ENCODE peak calls at places on chromosomes 6 and 20, in six cellular contexts. One of them, this sample, is unnamed.

GRCh38 chr6:76351275-76351674 is 278.8 kb upstream of the IMPG1 start:
- DNase-seq in A673: peak; percentile 0
- DNase-seq in ovary: no peak
- DNase-seq in pancreas: no peak
- DNase-seq in cardiac muscle cell: peak; percentile 61
- DNase-seq in left ventricle myocardium inferior: no peak
- DNase-seq in this sample: peak; percentile 50

GRCh38 chr6:89117285-89118108 is at the start of gene SRSF12:
- DNase-seq in A673: peak; percentile 63
- DNase-seq in ovary: peak; percentile 67
- DNase-seq in pancreas: peak; percentile 75
- DNase-seq in cardiac muscle cell: peak; percentile 73
- DNase-seq in left ventricle myocardium inferior: peak; percentile 30
- DNase-seq in this sample: peak; percentile 45

GRCh38 chr6:53926505-53926904 is 131.7 kb downstream of the LRRC1 start:
- DNase-seq in A673: peak; percentile 18
- DNase-seq in ovary: no peak
- DNase-seq in pancreas: no peak
- DNase-seq in cardiac muscle cell: no peak
- DNase-seq in left ventricle myocardium inferior: no peak
- DNase-seq in this sample: peak; percentile 13

GRCh38 chr6:41013473-41014153 is 25.4 kb downstream of the UNC5CL start:
- DNase-seq in A673: no peak
- DNase-seq in ovary: no peak
- DNase-seq in pancreas: peak; percentile 72
- DNase-seq in cardiac muscle cell: no peak
- DNase-seq in left ventricle myocardium inferior: no peak
- DNase-seq in this sample: no peak

GRCh38 chr20:60001027-60001567 is 42.9 kb downstream of the CDH26 start:
- DNase-seq in A673: no peak
- DNase-seq in ovary: no peak
- DNase-seq in pancreas: no peak
- DNase-seq in cardiac muscle cell: no peak
- DNase-seq in left ventricle myocardium inferior: no peak
- DNase-seq in this sample: no peak

GRCh38 chr6:72621243-72622093 is at the start of gene KCNQ5:
- DNase-seq in A673: peak; percentile 36
- DNase-seq in ovary: no peak
- DNase-seq in pancreas: peak; percentile 75
- DNase-seq in cardiac muscle cell: peak; percentile 52
- DNase-seq in left ventricle myocardium inferior: no peak
- DNase-seq in this sample: no peak

GRCh38 chr6:96923871-96924493 is 546 bp upstream of the KLHL32 start:
- DNase-seq in A673: no peak
- DNase-seq in ovary: no peak
- DNase-seq in pancreas: no peak
- DNase-seq in cardiac muscle cell: peak; percentile 0
- DNase-seq in left ventricle myocardium inferior: no peak
- DNase-seq in this sample: no peak

GRCh38 chr20:11377761-11378160 is 539.9 kb upstream of the BTBD3 start:
- DNase-seq in A673: no peak
- DNase-seq in ovary: no peak
- DNase-seq in pancreas: no peak
- DNase-seq in cardiac muscle cell: no peak
- DNase-seq in left ventricle myocardium inferior: no peak
- DNase-seq in this sample: no peak

GRCh38 chr6:32952817-32953739 is at the start of gene HLA-DMA:
- DNase-seq in A673: peak; percentile 75
- DNase-seq in ovary: peak; percentile 60
- DNase-seq in pancreas: peak; percentile 89
- DNase-seq in cardiac muscle cell: peak; percentile 79
- DNase-seq in left ventricle myocardium inferior: peak; percentile 74
- DNase-seq in this sample: peak; percentile 58

GRCh38 chr6:80454197-80454596 is 347.7 kb downstream of the BCKDHB start:
- DNase-seq in A673: no peak
- DNase-seq in ovary: no peak
- DNase-seq in pancreas: no peak
- DNase-seq in cardiac muscle cell: no peak
- DNase-seq in left ventricle myocardium inferior: no peak
- DNase-seq in this sample: peak; percentile 23

GRCh38 chr6:11496152-11497060 is 41.1 kb upstream of the TMEM170B start:
- DNase-seq in A673: peak; percentile 86
- DNase-seq in ovary: peak; percentile 43
- DNase-seq in pancreas: no peak
- DNase-seq in cardiac muscle cell: peak; percentile 79
- DNase-seq in left ventricle myocardium inferior: no peak
- DNase-seq in this sample: peak; percentile 40

GRCh38 chr6:41781302-41781711 is 725 bp downstream of the PRICKLE4 start:
- DNase-seq in A673: no peak
- DNase-seq in ovary: peak; percentile 43
- DNase-seq in pancreas: peak; percentile 68
- DNase-seq in cardiac muscle cell: no peak
- DNase-seq in left ventricle myocardium inferior: peak; percentile 36
- DNase-seq in this sample: no peak

GRCh38 chr6:159646731-159647130 is 46.3 kb downstream of the SOD2 start:
- DNase-seq in A673: no peak
- DNase-seq in ovary: no peak
- DNase-seq in pancreas: no peak
- DNase-seq in cardiac muscle cell: no peak
- DNase-seq in left ventricle myocardium inferior: no peak
- DNase-seq in this sample: no peak

GRCh38 chr6:27091661-27092315 is 155.7 kb upstream of the PRSS16 start:
- DNase-seq in A673: peak; percentile 93
- DNase-seq in ovary: no peak
- DNase-seq in pancreas: no peak
- DNase-seq in cardiac muscle cell: peak; percentile 49
- DNase-seq in left ventricle myocardium inferior: no peak
- DNase-seq in this sample: peak; percentile 84

GRCh38 chr6:74091133-74091793 is 395.3 kb downstream of the CD109 start:
- DNase-seq in A673: peak; percentile 75
- DNase-seq in ovary: no peak
- DNase-seq in pancreas: no peak
- DNase-seq in cardiac muscle cell: peak; percentile 58
- DNase-seq in left ventricle myocardium inferior: no peak
- DNase-seq in this sample: peak; percentile 77

GRCh38 chr20:37886851-37887297 is 16.1 kb upstream of the VSTM2L start:
- DNase-seq in A673: no peak
- DNase-seq in ovary: no peak
- DNase-seq in pancreas: no peak
- DNase-seq in cardiac muscle cell: no peak
- DNase-seq in left ventricle myocardium inferior: peak; percentile 79
- DNase-seq in this sample: no peak

GRCh38 chr6:27241443-27241842 is 6.1 kb upstream of the PRSS16 start:
- DNase-seq in A673: no peak
- DNase-seq in ovary: no peak
- DNase-seq in pancreas: no peak
- DNase-seq in cardiac muscle cell: no peak
- DNase-seq in left ventricle myocardium inferior: no peak
- DNase-seq in this sample: no peak

GRCh38 chr6:117272032-117272866 is 6.9 kb downstream of the VGLL2 start:
- DNase-seq in A673: no peak
- DNase-seq in ovary: no peak
- DNase-seq in pancreas: no peak
- DNase-seq in cardiac muscle cell: no peak
- DNase-seq in left ventricle myocardium inferior: no peak
- DNase-seq in this sample: peak; percentile 76

GRCh38 chr20:61674688-61675087 is 391.0 kb downstream of the TAF4 start:
- DNase-seq in A673: no peak
- DNase-seq in ovary: no peak
- DNase-seq in pancreas: no peak
- DNase-seq in cardiac muscle cell: no peak
- DNase-seq in left ventricle myocardium inferior: no peak
- DNase-seq in this sample: no peak

GRCh38 chr6:89989742-89990141 is 95.5 kb downstream of the GJA10 start:
- DNase-seq in A673: no peak
- DNase-seq in ovary: no peak
- DNase-seq in pancreas: no peak
- DNase-seq in cardiac muscle cell: no peak
- DNase-seq in left ventricle myocardium inferior: no peak
- DNase-seq in this sample: no peak

GRCh38 chr6:4478098-4478497 is 298.1 kb upstream of the CDYL start:
- DNase-seq in A673: no peak
- DNase-seq in ovary: no peak
- DNase-seq in pancreas: no peak
- DNase-seq in cardiac muscle cell: no peak
- DNase-seq in left ventricle myocardium inferior: no peak
- DNase-seq in this sample: no peak

GRCh38 chr20:33387177-33387576 is 14.1 kb downstream of the CDK5RAP1 start:
- DNase-seq in A673: no peak
- DNase-seq in ovary: no peak
- DNase-seq in pancreas: no peak
- DNase-seq in cardiac muscle cell: no peak
- DNase-seq in left ventricle myocardium inferior: peak; percentile 26
- DNase-seq in this sample: no peak

GRCh38 chr6:166179704-166180103 is 12.1 kb upstream of the TBXT start:
- DNase-seq in A673: no peak
- DNase-seq in ovary: no peak
- DNase-seq in pancreas: no peak
- DNase-seq in cardiac muscle cell: no peak
- DNase-seq in left ventricle myocardium inferior: no peak
- DNase-seq in this sample: no peak

GRCh38 chr6:38169826-38170526 is 350.4 kb downstream of the ZFAND3 start:
- DNase-seq in A673: no peak
- DNase-seq in ovary: peak; percentile 23
- DNase-seq in pancreas: no peak
- DNase-seq in cardiac muscle cell: no peak
- DNase-seq in left ventricle myocardium inferior: no peak
- DNase-seq in this sample: peak; percentile 56

GRCh38 chr20:12875510-12875909 is 133.3 kb upstream of the SPTLC3 start:
- DNase-seq in A673: no peak
- DNase-seq in ovary: no peak
- DNase-seq in pancreas: no peak
- DNase-seq in cardiac muscle cell: peak; percentile 20
- DNase-seq in left ventricle myocardium inferior: no peak
- DNase-seq in this sample: no peak

GRCh38 chr20:25056601-25057233 is 1.2 kb downstream of the ACSS1 start:
- DNase-seq in A673: no peak
- DNase-seq in ovary: no peak
- DNase-seq in pancreas: peak; percentile 77
- DNase-seq in cardiac muscle cell: no peak
- DNase-seq in left ventricle myocardium inferior: peak; percentile 54
- DNase-seq in this sample: no peak

GRCh38 chr6:137705166-137706064 is 161.6 kb upstream of the TNFAIP3 start:
- DNase-seq in A673: peak; percentile 65
- DNase-seq in ovary: peak; percentile 90
- DNase-seq in pancreas: peak; percentile 58
- DNase-seq in cardiac muscle cell: peak; percentile 77
- DNase-seq in left ventricle myocardium inferior: peak; percentile 56
- DNase-seq in this sample: peak; percentile 85

GRCh38 chr6:151409260-151409659 is 17.9 kb upstream of the ZBTB2 start:
- DNase-seq in A673: no peak
- DNase-seq in ovary: no peak
- DNase-seq in pancreas: no peak
- DNase-seq in cardiac muscle cell: no peak
- DNase-seq in left ventricle myocardium inferior: no peak
- DNase-seq in this sample: no peak

GRCh38 chr6:142943746-142944125 is 1.2 kb downstream of the HIVEP2 start:
- DNase-seq in A673: peak; percentile 5
- DNase-seq in ovary: peak; percentile 54
- DNase-seq in pancreas: no peak
- DNase-seq in cardiac muscle cell: no peak
- DNase-seq in left ventricle myocardium inferior: no peak
- DNase-seq in this sample: peak; percentile 5

GRCh38 chr20:41331731-41332130 is 8.9 kb upstream of the LPIN3 start:
- DNase-seq in A673: no peak
- DNase-seq in ovary: no peak
- DNase-seq in pancreas: no peak
- DNase-seq in cardiac muscle cell: no peak
- DNase-seq in left ventricle myocardium inferior: no peak
- DNase-seq in this sample: no peak

GRCh38 chr6:53466257-53466656 is 78.6 kb downstream of the GCLC start:
- DNase-seq in A673: no peak
- DNase-seq in ovary: no peak
- DNase-seq in pancreas: no peak
- DNase-seq in cardiac muscle cell: no peak
- DNase-seq in left ventricle myocardium inferior: no peak
- DNase-seq in this sample: no peak

GRCh38 chr20:1465470-1466210 is 1.0 kb downstream of the NSFL1C start:
- DNase-seq in A673: no peak
- DNase-seq in ovary: no peak
- DNase-seq in pancreas: no peak
- DNase-seq in cardiac muscle cell: no peak
- DNase-seq in left ventricle myocardium inferior: no peak
- DNase-seq in this sample: no peak

GRCh38 chr20:7841291-7841966 is 98.8 kb downstream of the HAO1 start:
- DNase-seq in A673: no peak
- DNase-seq in ovary: no peak
- DNase-seq in pancreas: no peak
- DNase-seq in cardiac muscle cell: no peak
- DNase-seq in left ventricle myocardium inferior: no peak
- DNase-seq in this sample: no peak

GRCh38 chr6:97097068-97098047 is 172.8 kb downstream of the KLHL32 start:
- DNase-seq in A673: no peak
- DNase-seq in ovary: no peak
- DNase-seq in pancreas: no peak
- DNase-seq in cardiac muscle cell: no peak
- DNase-seq in left ventricle myocardium inferior: no peak
- DNase-seq in this sample: no peak

GRCh38 chr6:135251416-135251815 is 70.3 kb downstream of the MYB start:
- DNase-seq in A673: no peak
- DNase-seq in ovary: no peak
- DNase-seq in pancreas: no peak
- DNase-seq in cardiac muscle cell: no peak
- DNase-seq in left ventricle myocardium inferior: no peak
- DNase-seq in this sample: no peak
- H3K27ac ChIP-seq in A673: no peak overlapping the region
- H3K27ac ChIP-seq in ovary: no peak overlapping the region
- H3K27ac ChIP-seq in pancreas: no peak overlapping the region
- H3K27ac ChIP-seq in cardiac muscle cell: no peak overlapping the region
- H3K27ac ChIP-seq in left ventricle myocardium inferior: no peak overlapping the region
- H3K27ac ChIP-seq in this sample: no peak overlapping the region

DNA sequence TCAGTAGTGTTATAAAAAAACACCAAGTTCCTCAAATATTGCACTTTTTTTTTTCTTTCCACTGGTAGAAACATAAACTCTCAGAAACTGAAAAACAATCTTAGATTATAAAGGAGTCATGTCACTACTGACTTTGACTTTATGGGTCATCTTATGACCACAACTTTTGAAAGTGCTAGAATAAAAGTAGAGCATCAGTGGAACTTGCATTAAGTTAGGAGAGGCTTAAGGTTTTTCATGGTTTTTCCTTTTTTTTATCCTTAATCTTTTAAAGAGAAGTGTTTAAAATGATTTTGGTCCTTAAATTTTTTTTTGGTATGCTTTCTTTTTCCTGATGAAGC is 56.6 kb upstream of the SUPT3H start:
- DNase-seq in A673: no peak
- DNase-seq in ovary: no peak
- DNase-seq in pancreas: no peak
- DNase-seq in cardiac muscle cell: no peak
- DNase-seq in left ventricle myocardium inferior: no peak
- DNase-seq in this sample: no peak
- H3K4me1 ChIP-seq in A673: peaks cover 88% of the 10 kb centered on the region
- H3K4me1 ChIP-seq in ovary: peaks cover 1% of the 10 kb centered on the region
- H3K4me1 ChIP-seq in pancreas: peaks cover 6% of the 10 kb centered on the region
- H3K4me1 ChIP-seq in cardiac muscle cell: no peaks in the 10 kb centered on the region
- H3K4me1 ChIP-seq in left ventricle myocardium inferior: peaks cover 21% of the 10 kb centered on the region
- H3K4me1 ChIP-seq in this sample: peaks cover 39% of the 10 kb centered on the region

GRCh38 chr6:154500769-154501171 is 9.7 kb downstream of the CNKSR3 start:
- DNase-seq in A673: no peak
- DNase-seq in ovary: no peak
- DNase-seq in pancreas: no peak
- DNase-seq in cardiac muscle cell: peak; percentile 23
- DNase-seq in left ventricle myocardium inferior: no peak
- DNase-seq in this sample: peak; percentile 59
- H3K36me3 ChIP-seq in A673: no peaks in the 10 kb centered on the region
- H3K36me3 ChIP-seq in ovary: no peaks in the 10 kb centered on the region
- H3K36me3 ChIP-seq in pancreas: no peaks in the 10 kb centered on the region
- H3K36me3 ChIP-seq in cardiac muscle cell: no peaks in the 10 kb centered on the region
- H3K36me3 ChIP-seq in left ventricle myocardium inferior: no peaks in the 10 kb centered on the region
- H3K36me3 ChIP-seq in this sample: peaks cover 3% of the 10 kb centered on the region

GRCh38 chr20:47652301-47652700 is 133.0 kb downstream of the SULF2 start:
- DNase-seq in A673: no peak
- DNase-seq in ovary: no peak
- DNase-seq in pancreas: no peak
- DNase-seq in cardiac muscle cell: no peak
- DNase-seq in left ventricle myocardium inferior: no peak
- DNase-seq in this sample: no peak
- H3K27ac ChIP-seq in A673: no peak overlapping the region
- H3K27ac ChIP-seq in ovary: no peak overlapping the region
- H3K27ac ChIP-seq in pancreas: no peak overlapping the region
- H3K27ac ChIP-seq in cardiac muscle cell: no peak overlapping the region
- H3K27ac ChIP-seq in left ventricle myocardium inferior: no peak overlapping the region
- H3K27ac ChIP-seq in this sample: no peak overlapping the region